ENCODE peak calls at places on chromosomes 1 and 21, in six cellular contexts. F is HCT116, K is A549, T is ovary, I is H54, X is transverse colon. Y is an unnamed sample.

GRCh38 chr1:248821101-248821500 is 4.6 kb downstream of the SH3BP5L start:
- DNase-seq in F (no peak), K (peak), T (no peak), I (peak), X (no peak), Y (no peak)

GRCh38 chr1:225709101-225709500 is 56.2 kb upstream of the ENAH start:
- DNase-seq in F (no peak), K (no peak), T (no peak), I (no peak), X (no peak), Y (no peak)

GRCh38 chr1:61043010-61043820 is 39.1 kb upstream of the NFIA start:
- DNase-seq in F (peak), K (peak), T (peak), I (peak), X (peak), Y (peak)

GRCh38 chr1:244836135-244836521 is 670 bp downstream of the COX20 start:
- DNase-seq in F (no peak), K (peak), T (no peak), I (peak), X (no peak), Y (no peak)

GRCh38 chr1:32900956-32901822 is at the start of gene TMEM54:
- DNase-seq in F (no peak), K (no peak), T (peak), I (no peak), X (peak), Y (no peak)

GRCh38 chr1:53946252-53947171 is at the start of gene LRRC42:
- DNase-seq in F (no peak), K (peak), T (no peak), I (no peak), X (no peak), Y (no peak)

GRCh38 chr1:11281518-11282331 is 8.7 kb downstream of the UBIAD1 start:
- DNase-seq in F (no peak), K (no peak), T (no peak), I (no peak), X (no peak), Y (no peak)

GRCh38 chr21:14567557-14568279 is 21.6 kb upstream of the SAMSN1 start:
- DNase-seq in F (no peak), K (no peak), T (no peak), I (no peak), X (no peak), Y (no peak)

GRCh38 chr1:181129771-181130606 is 41.5 kb downstream of the IER5 start:
- DNase-seq in F (no peak), K (no peak), T (no peak), I (no peak), X (no peak), Y (no peak)

GRCh38 chr1:230282157-230282556 is 144.0 kb downstream of the PGBD5 start:
- DNase-seq in F (no peak), K (no peak), T (no peak), I (no peak), X (peak), Y (no peak)

GRCh38 chr1:89536555-89537393 is 12.1 kb downstream of the LRRC8B start:
- DNase-seq in F (no peak), K (no peak), T (no peak), I (no peak), X (no peak), Y (no peak)

GRCh38 chr1:20604678-20605077 is 15.8 kb downstream of the CDA start:
- DNase-seq in F (no peak), K (no peak), T (no peak), I (no peak), X (peak), Y (no peak)
- TF ChIP-seq POLR2A in F (no peak), K (no peak), T (no peak), I (no peak), X (no peak), Y (no peak)

GRCh38 chr21:29326914-29327554 is 28.3 kb downstream of the BACH1 start:
- DNase-seq in F (no peak), K (no peak), T (no peak), I (no peak), X (no peak), Y (no peak)
- TF ChIP-seq POLR2A in F (no peak), K (no peak), T (no peak), I (no peak), X (no peak), Y (no peak)

DNA sequence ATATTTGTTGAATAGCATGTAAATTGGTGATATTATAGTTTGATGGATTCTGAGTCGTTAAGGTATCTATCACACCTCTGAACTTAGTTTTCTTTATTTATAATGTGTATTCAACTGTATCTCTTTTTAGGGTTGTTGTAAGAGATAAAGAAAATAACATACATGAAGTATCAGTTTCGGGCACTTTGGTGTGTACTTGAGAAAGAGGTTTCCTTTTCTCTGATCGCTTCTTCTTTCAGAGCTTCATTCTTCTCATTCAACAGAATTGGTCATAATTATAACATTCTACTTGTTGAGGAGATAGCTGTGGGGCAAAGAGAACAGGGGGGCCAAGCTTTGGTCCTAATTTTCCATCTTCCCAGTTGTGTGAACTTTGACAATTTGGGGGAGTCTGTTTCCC is 508.0 kb downstream of the PLPP3 start:
- DNase-seq in F (no peak), K (no peak), T (no peak), I (no peak), X (no peak), Y (no peak)
- TF ChIP-seq POLR2A in F (no peak), K (no peak), T (no peak), I (no peak), X (no peak), Y (no peak)

GRCh38 chr1:17125756-17126237 is 6.5 kb upstream of the PADI2 start:
- DNase-seq in F (peak), K (peak), T (peak), I (peak), X (peak), Y (peak)
- TF ChIP-seq POLR2A in F (no peak), K (no peak), T (no peak), I (no peak), X (no peak), Y (no peak)

GRCh38 chr1:91707890-91708218 is 178.1 kb downstream of the TGFBR3 start:
- DNase-seq in F (no peak), K (no peak), T (no peak), I (no peak), X (no peak), Y (no peak)
- TF ChIP-seq POLR2A in F (no peak), K (no peak), T (no peak), I (no peak), X (no peak), Y (no peak)

GRCh38 chr21:44299458-44300261 is at the start of gene PFKL:
- DNase-seq in F (no peak), K (peak), T (peak), I (peak), X (peak), Y (peak)
- TF ChIP-seq POLR2A in F (peak), K (peak), T (peak), I (peak), X (peak), Y (peak)

DNA sequence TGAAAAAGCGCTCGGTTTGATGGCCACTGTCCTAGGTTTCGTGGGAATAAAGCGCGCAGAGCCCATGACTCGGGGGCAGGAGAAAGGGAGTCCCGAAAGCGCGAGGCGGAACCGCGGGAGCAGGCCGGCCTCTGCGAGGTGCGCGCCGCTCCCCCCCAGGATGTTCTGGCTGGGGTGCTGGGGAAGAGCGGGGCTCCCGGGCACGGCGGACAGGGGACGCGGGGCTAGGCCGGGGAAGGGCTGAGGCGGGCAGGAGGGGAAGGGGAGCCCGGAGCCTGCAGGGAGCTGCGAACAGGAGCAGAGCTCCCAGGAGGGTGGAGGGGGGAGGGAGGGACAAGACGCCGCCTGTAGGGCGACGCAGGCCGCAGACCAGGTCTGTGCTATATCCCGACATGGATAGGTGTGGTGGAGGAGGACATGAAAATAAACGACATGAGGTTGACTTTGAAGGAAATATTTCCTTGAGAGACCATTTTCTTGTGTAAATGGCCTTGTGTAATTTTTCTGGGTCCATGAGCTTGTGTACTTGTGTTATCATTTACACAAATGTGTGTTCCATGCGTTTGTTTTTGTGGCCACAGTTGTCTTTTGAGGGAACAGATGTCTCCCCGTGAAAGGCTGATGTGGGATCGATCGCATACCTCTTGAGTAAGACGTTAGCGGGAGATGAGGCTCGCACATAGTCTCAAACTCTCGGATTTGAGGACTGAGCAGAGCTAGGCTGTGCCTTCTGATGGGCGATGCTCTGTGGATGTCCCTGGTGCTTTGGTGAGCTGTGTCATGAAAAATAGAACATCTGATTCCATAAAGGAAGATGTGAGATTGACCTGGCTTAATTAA is 1.3 kb downstream of the PCNT start:
- DNase-seq in F (peak), K (peak), T (peak), I (peak), X (peak), Y (peak)
- TF ChIP-seq POLR2A in F (peak), K (no peak), T (no peak), I (peak), X (peak), Y (no peak)

GRCh38 chr1:223034270-223034798 is 108.7 kb downstream of the TLR5 start:
- DNase-seq in F (no peak), K (no peak), T (no peak), I (no peak), X (no peak), Y (no peak)

GRCh38 chr1:223031690-223032601 is 111.1 kb downstream of the TLR5 start:
- DNase-seq in F (no peak), K (no peak), T (no peak), I (peak), X (no peak), Y (no peak)

GRCh38 chr1:223030871-223031270 is 112.2 kb downstream of the TLR5 start:
- DNase-seq in F (no peak), K (no peak), T (no peak), I (no peak), X (no peak), Y (no peak)

GRCh38 chr1:223033658-223034057 is 109.4 kb downstream of the TLR5 start:
- DNase-seq in F (no peak), K (no peak), T (no peak), I (no peak), X (no peak), Y (no peak)

DNA sequence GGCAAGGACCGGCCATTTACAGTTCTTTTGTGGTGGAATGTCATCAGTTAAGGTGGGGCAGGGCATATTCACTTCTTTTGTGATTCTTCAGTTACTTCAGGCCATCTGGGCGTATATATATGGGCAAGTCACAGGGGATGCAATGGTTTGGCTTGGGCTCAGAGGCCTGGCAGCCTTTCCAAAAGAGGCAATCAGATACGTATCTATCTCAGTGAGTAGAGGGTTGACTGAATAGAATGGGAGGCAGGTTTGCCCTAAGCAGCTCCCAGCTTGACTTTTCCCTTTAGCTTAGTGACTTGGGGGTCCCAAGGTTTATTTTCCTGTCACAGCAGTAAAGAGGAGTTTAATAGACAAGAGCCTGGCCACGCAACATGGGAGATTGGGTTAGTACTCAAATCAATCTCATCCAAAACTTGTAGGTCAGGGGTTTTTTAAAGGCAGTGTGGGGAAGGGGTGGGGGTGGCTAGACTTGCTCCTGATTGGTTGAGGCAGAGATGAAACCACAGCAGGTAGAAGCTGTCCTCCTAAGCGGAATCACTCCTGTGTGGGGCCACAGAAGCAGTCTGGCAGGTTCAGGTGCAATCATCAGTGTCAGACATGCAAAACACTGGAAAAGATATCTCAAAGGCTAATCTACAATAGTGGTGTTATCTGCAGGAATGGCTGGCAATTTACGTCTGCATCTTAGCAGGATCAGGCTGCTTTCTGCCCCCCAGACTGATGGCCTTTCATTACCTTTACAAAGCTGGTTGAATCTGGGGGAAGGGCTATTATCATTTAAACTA is 112.9 kb downstream of the TLR5 start:
- DNase-seq in F (no peak), K (no peak), T (no peak), I (no peak), X (no peak), Y (no peak)
- TF ChIP-seq POLR2A in F (no peak), K (no peak), T (no peak), I (no peak), X (no peak), Y (no peak)

GRCh38 chr1:161261859-161262225 is 3.3 kb downstream of the PCP4L1 start:
- DNase-seq in F (no peak), K (no peak), T (no peak), I (no peak), X (no peak), Y (no peak)

GRCh38 chr1:161259765-161260164 is 1.2 kb downstream of the PCP4L1 start:
- DNase-seq in F (no peak), K (no peak), T (no peak), I (no peak), X (no peak), Y (no peak)

GRCh38 chr1:161260939-161261858 is 2.7 kb downstream of the PCP4L1 start:
- DNase-seq in F (no peak), K (no peak), T (no peak), I (no peak), X (no peak), Y (peak)

GRCh38 chr1:161260346-161260745 is 1.8 kb downstream of the PCP4L1 start:
- DNase-seq in F (no peak), K (no peak), T (no peak), I (no peak), X (no peak), Y (no peak)

GRCh38 chr1:161258439-161259386 is at the start of gene PCP4L1:
- DNase-seq in F (no peak), K (peak), T (peak), I (no peak), X (peak), Y (peak)
- TF ChIP-seq POLR2A in F (no peak), K (no peak), T (no peak), I (no peak), X (no peak), Y (no peak)